ENCODE peak calls at places on chromosomes 11 and 22, in eight cellular contexts. A, G, B, S, O, F, V and X are unnamed samples.

GRCh38 chr22:32142600-32142999 is 16.5 kb downstream of the C22orf42 start:
- DNase-seq in A (no peak), G (no peak), B (peak), S (no peak), O (no peak), F (no peak), V (no peak), X (no peak)

GRCh38 chr11:73323464-73323863 is 15.4 kb downstream of the ARHGEF17 start:
- DNase-seq in A (peak), G (no peak), B (peak), S (no peak), O (no peak), F (peak), V (peak), X (no peak)

GRCh38 chr22:42825796-42826195 is 31.3 kb downstream of the ARFGAP3 start:
- DNase-seq in A (no peak), G (no peak), B (no peak), S (no peak), O (no peak), F (no peak), V (no peak), X (no peak)

GRCh38 chr11:83671295-83671694 is 385.1 kb upstream of the CCDC90B start:
- DNase-seq in A (no peak), G (no peak), B (no peak), S (no peak), O (no peak), F (no peak), V (no peak), X (no peak)

GRCh38 chr11:126405906-126406305 is 50.4 kb downstream of the ST3GAL4 start:
- DNase-seq in A (no peak), G (no peak), B (no peak), S (no peak), O (peak), F (peak), V (no peak), X (no peak)

GRCh38 chr11:76588455-76589325 is 81.9 kb downstream of the LRRC32 start:
- DNase-seq in A (peak), G (no peak), B (no peak), S (no peak), O (no peak), F (peak), V (peak), X (no peak)

GRCh38 chr22:45584121-45584570 is 81.5 kb downstream of the FBLN1 start:
- DNase-seq in A (no peak), G (no peak), B (no peak), S (no peak), O (no peak), F (no peak), V (peak), X (no peak)

GRCh38 chr11:126450198-126450597 is 94.7 kb downstream of the ST3GAL4 start:
- DNase-seq in A (no peak), G (no peak), B (no peak), S (no peak), O (no peak), F (no peak), V (no peak), X (no peak)

GRCh38 chr11:17979770-17980371 is 33.0 kb downstream of the SERGEF start:
- DNase-seq in A (no peak), G (no peak), B (peak), S (peak), O (no peak), F (peak), V (no peak), X (no peak)

GRCh38 chr11:61037694-61038093 is 64.6 kb upstream of the CD5 start:
- DNase-seq in A (no peak), G (no peak), B (peak), S (no peak), O (no peak), F (no peak), V (no peak), X (no peak)

GRCh38 chr11:17812286-17813187 is 78.0 kb downstream of the KCNC1 start:
- DNase-seq in A (no peak), G (no peak), B (no peak), S (no peak), O (peak), F (peak), V (no peak), X (peak)

GRCh38 chr22:20951932-20952380 is 15.1 kb upstream of the AIFM3 start:
- DNase-seq in A (peak), G (no peak), B (no peak), S (no peak), O (no peak), F (peak), V (no peak), X (no peak)

GRCh38 chr11:61077936-61078335 is 24.4 kb upstream of the CD5 start:
- DNase-seq in A (no peak), G (no peak), B (no peak), S (no peak), O (no peak), F (no peak), V (no peak), X (no peak)

GRCh38 chr22:39176067-39176621 is 23.7 kb upstream of the CBX7 start:
- DNase-seq in A (peak), G (no peak), B (peak), S (no peak), O (peak), F (no peak), V (peak), X (no peak)

GRCh38 chr22:31646186-31647019 is 15.6 kb downstream of the PISD start:
- DNase-seq in A (no peak), G (no peak), B (no peak), S (peak), O (peak), F (no peak), V (no peak), X (no peak)

GRCh38 chr11:20032577-20033265 is 127.6 kb downstream of the DBX1 start:
- DNase-seq in A (no peak), G (no peak), B (no peak), S (no peak), O (no peak), F (no peak), V (no peak), X (no peak)

GRCh38 chr11:23205156-23205871 is 345.0 kb upstream of the CCDC179 start:
- DNase-seq in A (no peak), G (no peak), B (no peak), S (no peak), O (no peak), F (no peak), V (no peak), X (no peak)

GRCh38 chr11:19087658-19088057 is 27.1 kb upstream of the MRGPRX2 start:
- DNase-seq in A (no peak), G (no peak), B (no peak), S (no peak), O (peak), F (peak), V (no peak), X (no peak)

GRCh38 chr11:133930767-133931448 is 25.9 kb downstream of the IGSF9B start:
- DNase-seq in A (no peak), G (no peak), B (no peak), S (peak), O (no peak), F (no peak), V (no peak), X (no peak)

GRCh38 chr11:76791861-76792260 is 8.7 kb downstream of the TSKU start:
- DNase-seq in A (no peak), G (no peak), B (no peak), S (no peak), O (peak), F (no peak), V (no peak), X (no peak)

GRCh38 chr22:41976070-41976901 is 7.0 kb downstream of the SEPTIN3 start:
- DNase-seq in A (no peak), G (no peak), B (peak), S (no peak), O (no peak), F (peak), V (no peak), X (no peak)

GRCh38 chr22:48636746-48637145 is 1190.9 kb downstream of the BRD1 start:
- DNase-seq in A (no peak), G (no peak), B (no peak), S (no peak), O (no peak), F (no peak), V (no peak), X (no peak)

GRCh38 chr11:91158901-91159537 is 936.2 kb upstream of the CHORDC1 start:
- DNase-seq in A (no peak), G (no peak), B (no peak), S (no peak), O (peak), F (no peak), V (no peak), X (no peak)

GRCh38 chr11:20035701-20036601 is 124.3 kb downstream of the DBX1 start:
- DNase-seq in A (peak), G (no peak), B (no peak), S (peak), O (peak), F (no peak), V (no peak), X (no peak)

GRCh38 chr11:46239801-46240061 is 37.7 kb upstream of the CREB3L1 start:
- DNase-seq in A (no peak), G (no peak), B (no peak), S (no peak), O (no peak), F (no peak), V (no peak), X (no peak)

GRCh38 chr11:1553808-1554594 is 18.1 kb downstream of the DUSP8 start:
- DNase-seq in A (no peak), G (no peak), B (no peak), S (no peak), O (peak), F (peak), V (peak), X (no peak)

GRCh38 chr11:37504066-37504611 is 906.1 kb upstream of the RAG2 start:
- DNase-seq in A (no peak), G (no peak), B (no peak), S (no peak), O (peak), F (no peak), V (no peak), X (no peak)

GRCh38 chr11:3166268-3167142 is 1.4 kb upstream of the OSBPL5 start:
- DNase-seq in A (peak), G (no peak), B (no peak), S (no peak), O (no peak), F (peak), V (no peak), X (no peak)

GRCh38 chr11:115698243-115698642 is 194.0 kb upstream of the CADM1 start:
- DNase-seq in A (no peak), G (no peak), B (no peak), S (no peak), O (no peak), F (no peak), V (no peak), X (no peak)

GRCh38 chr22:33919591-33920501 is at the start of gene LARGE1:
- DNase-seq in A (peak), G (no peak), B (peak), S (peak), O (no peak), F (peak), V (peak), X (no peak)
- TF ChIP-seq CTCF in A (no peak), G (no peak), B (no peak), S (no peak), O (no peak), F (no peak), V (no peak), X (no peak)

GRCh38 chr11:128285313-128285712 is 302.0 kb downstream of the ETS1 start:
- DNase-seq in A (no peak), G (no peak), B (no peak), S (no peak), O (no peak), F (no peak), V (no peak), X (no peak)
- H3K4me3 ChIP-seq in A (no peak), G (no peak), B (no peak), S (no peak), O (no peak), F (no peak), V (no peak), X (no peak)

DNA sequence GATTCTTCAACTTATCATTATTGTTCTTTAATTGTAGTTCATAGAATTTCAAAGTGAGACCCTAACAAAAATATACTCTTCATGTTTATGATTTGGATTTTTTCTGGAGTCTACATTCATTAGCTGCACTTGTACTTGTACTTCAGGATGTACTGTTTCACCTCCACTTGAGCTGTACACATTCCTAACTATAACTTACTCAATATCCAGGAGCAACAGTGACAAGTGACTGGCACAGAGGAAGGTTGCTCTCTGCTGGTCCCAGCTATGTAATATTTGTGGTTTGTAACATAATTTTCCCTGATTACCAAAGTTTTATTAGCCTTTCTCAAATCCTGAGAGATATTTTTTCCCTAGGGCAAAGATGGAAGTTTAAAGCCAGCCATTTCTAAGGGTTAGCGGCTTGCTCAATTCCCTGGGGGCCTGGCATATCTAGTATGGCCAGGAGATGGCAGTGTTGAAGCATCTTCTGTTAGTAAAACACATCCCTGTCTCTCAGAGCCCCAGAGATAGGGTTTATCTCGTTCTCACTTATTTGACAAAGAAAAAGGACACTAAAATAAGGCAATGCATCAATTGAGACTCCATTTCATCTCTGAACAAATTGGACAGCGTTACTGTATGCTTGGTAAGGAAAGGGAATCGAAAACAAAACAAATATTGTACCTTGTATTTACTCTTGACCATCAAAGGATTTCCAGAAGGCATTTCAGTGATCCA is 14.2 kb downstream of the OR52A5 start:
- DNase-seq in A (peak), G (no peak), B (peak), S (peak), O (no peak), F (peak), V (no peak), X (peak)
- TF ChIP-seq CTCF in A (peak), G (peak), B (peak), S (peak), O (peak), F (peak), V (peak), X (peak)

GRCh38 chr11:121654506-121655480 is 202.0 kb upstream of the SORL1-AS1 start:
- DNase-seq in A (no peak), G (no peak), B (peak), S (no peak), O (peak), F (no peak), V (no peak), X (peak)
- H3K4me3 ChIP-seq in A (peak), G (peak), B (peak), S (peak), O (peak), F (peak), V (peak), X (peak)

GRCh38 chr11:35365395-35365794 is 54.0 kb downstream of the SLC1A2 start:
- DNase-seq in A (no peak), G (no peak), B (no peak), S (no peak), O (no peak), F (no peak), V (no peak), X (no peak)

GRCh38 chr11:35363246-35364100 is 55.9 kb downstream of the SLC1A2 start:
- DNase-seq in A (no peak), G (no peak), B (no peak), S (no peak), O (no peak), F (no peak), V (no peak), X (no peak)

GRCh38 chr11:35360059-35360530 is 59.3 kb downstream of the SLC1A2 start:
- DNase-seq in A (peak), G (no peak), B (no peak), S (no peak), O (no peak), F (no peak), V (no peak), X (no peak)

GRCh38 chr11:35364101-35364780 is 55.1 kb downstream of the SLC1A2 start:
- DNase-seq in A (peak), G (no peak), B (no peak), S (peak), O (peak), F (peak), V (no peak), X (no peak)

DNA sequence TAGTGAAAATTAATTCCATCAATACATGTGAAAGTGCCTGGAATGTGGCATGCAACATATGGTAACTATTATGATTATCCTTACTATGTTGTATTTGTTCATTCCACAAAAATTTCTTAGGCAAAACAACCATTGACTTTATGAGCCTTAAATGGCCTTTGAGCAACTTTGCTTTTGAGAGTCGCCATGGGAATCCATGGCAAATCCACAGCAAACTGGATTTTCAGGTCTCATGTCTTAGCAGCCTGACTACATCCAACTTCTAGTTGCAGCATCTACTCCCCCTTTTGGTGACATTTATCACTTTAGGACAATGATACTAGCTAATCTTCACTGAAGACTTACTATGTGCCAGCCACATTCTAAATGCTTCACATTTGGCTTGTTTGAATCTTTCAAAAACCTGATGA is 56.8 kb downstream of the SLC1A2 start:
- DNase-seq in A (no peak), G (no peak), B (no peak), S (no peak), O (peak), F (no peak), V (no peak), X (peak)
- TF ChIP-seq CTCF in A (no peak), G (no peak), B (no peak), S (no peak), O (peak), F (no peak), V (no peak), X (peak)